ENCODE peak calls at places on chromosomes 12 and 14, in six cellular contexts. S is testis, L is ovary, M is tibial artery, B is mesenchymal stem cell, I is pancreas. T is an unnamed sample. For H3K27me3, the result is how much of the 10 kb centered on the place peaks cover.

GRCh38 chr14:101253948-101254347 is 307.3 kb upstream of the DIO3 start:
- DNase-seq in S (no peak), L (no peak), M (no peak), B (no peak), I (no peak), T (no peak)

GRCh38 chr12:48000878-48001321 is 3.4 kb downstream of the COL2A1 start:
- DNase-seq in S (no peak), L (no peak), M (no peak), B (peak), I (no peak), T (no peak)

GRCh38 chr14:36514278-36515104 is 5.5 kb downstream of the NKX2-1 start:
- DNase-seq in S (no peak), L (no peak), M (no peak), B (no peak), I (no peak), T (no peak)

GRCh38 chr12:132218915-132219314 is 74.7 kb downstream of the NOC4L start:
- DNase-seq in S (no peak), L (no peak), M (no peak), B (no peak), I (no peak), T (no peak)

GRCh38 chr14:69928111-69928523 is 48.9 kb downstream of the SMOC1 start:
- DNase-seq in S (peak), L (no peak), M (no peak), B (no peak), I (no peak), T (peak)

GRCh38 chr14:50055461-50056228 is 60.7 kb downstream of the VCPKMT start:
- DNase-seq in S (peak), L (no peak), M (peak), B (no peak), I (no peak), T (no peak)

GRCh38 chr12:80100566-80100965 is 1.2 kb downstream of the OTOGL start:
- DNase-seq in S (no peak), L (no peak), M (no peak), B (peak), I (no peak), T (peak)

GRCh38 chr12:77058740-77059139 is 6.6 kb downstream of the E2F7 start:
- DNase-seq in S (no peak), L (no peak), M (no peak), B (peak), I (no peak), T (no peak)

GRCh38 chr14:93055651-93056115 is 60.0 kb downstream of the ITPK1 start:
- DNase-seq in S (no peak), L (no peak), M (no peak), B (no peak), I (no peak), T (no peak)

GRCh38 chr14:68814376-68815287 is 21.8 kb upstream of the ZFP36L1 start:
- DNase-seq in S (peak), L (peak), M (peak), B (peak), I (no peak), T (no peak)

GRCh38 chr12:19915392-19916192 is 452.7 kb upstream of the PDE3A start:
- DNase-seq in S (no peak), L (no peak), M (no peak), B (peak), I (peak), T (no peak)

GRCh38 chr12:120955232-120955631 is 23.1 kb upstream of the HNF1A start:
- DNase-seq in S (no peak), L (no peak), M (no peak), B (no peak), I (no peak), T (no peak)

GRCh38 chr12:75661927-75662326 is 150.5 kb upstream of the KRR1 start:
- DNase-seq in S (no peak), L (no peak), M (no peak), B (peak), I (no peak), T (no peak)

GRCh38 chr14:30607156-30607780 is 14.9 kb upstream of the SCFD1 start:
- DNase-seq in S (no peak), L (no peak), M (no peak), B (peak), I (no peak), T (no peak)

GRCh38 chr12:81610955-81611889 is 147.9 kb downstream of the PPFIA2 start:
- DNase-seq in S (no peak), L (no peak), M (no peak), B (no peak), I (no peak), T (no peak)

GRCh38 chr12:7859552-7859951 is 13.2 kb downstream of the SLC2A14 start:
- DNase-seq in S (no peak), L (no peak), M (no peak), B (peak), I (no peak), T (peak)

GRCh38 chr14:69797573-69798338 is 715 bp upstream of the SLC10A1 start:
- DNase-seq in S (no peak), L (no peak), M (no peak), B (no peak), I (no peak), T (no peak)

GRCh38 chr12:69274861-69275260 is 35.5 kb downstream of the CPSF6 start:
- DNase-seq in S (no peak), L (no peak), M (no peak), B (peak), I (no peak), T (no peak)

GRCh38 chr12:3834774-3835173 is 38.4 kb downstream of the PARP11 start:
- DNase-seq in S (no peak), L (no peak), M (no peak), B (no peak), I (no peak), T (no peak)

GRCh38 chr12:75979181-75979580 is 52.4 kb downstream of the PHLDA1 start:
- DNase-seq in S (no peak), L (no peak), M (no peak), B (peak), I (no peak), T (no peak)

GRCh38 chr12:55829967-55830600 is 697 bp upstream of the DNAJC14 start:
- DNase-seq in S (peak), L (peak), M (peak), B (no peak), I (peak), T (no peak)

GRCh38 chr12:124527861-124528561 is 39.4 kb downstream of the NCOR2 start:
- DNase-seq in S (no peak), L (no peak), M (no peak), B (peak), I (no peak), T (no peak)

GRCh38 chr12:11795192-11795909 is 145.9 kb downstream of the ETV6 start:
- DNase-seq in S (no peak), L (no peak), M (no peak), B (no peak), I (no peak), T (no peak)

GRCh38 chr14:72516936-72517408 is 376.9 kb downstream of the DPF3 start:
- DNase-seq in S (peak), L (peak), M (peak), B (peak), I (peak), T (peak)

GRCh38 chr12:57898308-57898970 is 42.9 kb upstream of the ATP23 start:
- DNase-seq in S (no peak), L (no peak), M (no peak), B (no peak), I (no peak), T (no peak)

GRCh38 chr12:131116437-131117117 is 162.9 kb downstream of the ADGRD1 start:
- DNase-seq in S (peak), L (no peak), M (peak), B (no peak), I (no peak), T (no peak)

GRCh38 chr14:75647650-75648049 is 13.0 kb downstream of the ERG28 start:
- DNase-seq in S (no peak), L (no peak), M (peak), B (no peak), I (no peak), T (no peak)

GRCh38 chr12:643478-644292 is 19.6 kb downstream of the NINJ2 start:
- DNase-seq in S (peak), L (no peak), M (peak), B (no peak), I (no peak), T (no peak)

GRCh38 chr12:84638811-84639368 is 273.7 kb downstream of the SLC6A15 start:
- DNase-seq in S (no peak), L (no peak), M (no peak), B (peak), I (no peak), T (no peak)

GRCh38 chr14:76500011-76500410 is 124.1 kb downstream of the ESRRB start:
- DNase-seq in S (no peak), L (no peak), M (no peak), B (no peak), I (no peak), T (no peak)

GRCh38 chr14:55721353-55721752 is 141.3 kb downstream of the KTN1 start:
- DNase-seq in S (peak), L (no peak), M (no peak), B (peak), I (peak), T (no peak)

GRCh38 chr14:90661881-90662280 is 154.3 kb downstream of the TTC7B start:
- DNase-seq in S (no peak), L (no peak), M (no peak), B (no peak), I (no peak), T (no peak)

GRCh38 chr12:56671608-56672007 is 16.5 kb downstream of the PTGES3 start:
- DNase-seq in S (no peak), L (no peak), M (no peak), B (no peak), I (no peak), T (no peak)

GRCh38 chr12:122726056-122726558 is 4.5 kb downstream of the HCAR1 start:
- DNase-seq in S (no peak), L (no peak), M (no peak), B (no peak), I (no peak), T (no peak)

GRCh38 chr12:100453953-100454352 is 19.7 kb upstream of the NR1H4 start:
- DNase-seq in S (no peak), L (peak), M (no peak), B (no peak), I (no peak), T (no peak)

GRCh38 chr12:104686196-104686595 is 229.4 kb downstream of the CHST11 start:
- DNase-seq in S (no peak), L (no peak), M (no peak), B (peak), I (no peak), T (no peak)

GRCh38 chr12:51846209-51846779 is 2.2 kb downstream of the FIGNL2 start:
- DNase-seq in S (no peak), L (no peak), M (no peak), B (no peak), I (no peak), T (no peak)

GRCh38 chr12:51846911-51847829 is 1.3 kb downstream of the FIGNL2 start:
- DNase-seq in S (peak), L (no peak), M (no peak), B (peak), I (no peak), T (no peak)

GRCh38 chr12:51847830-51848727 is at the start of gene FIGNL2:
- DNase-seq in S (no peak), L (no peak), M (no peak), B (peak), I (no peak), T (no peak)

GRCh38 chr12:51848843-51849735 is 571 bp upstream of the FIGNL2 start:
- DNase-seq in S (no peak), L (no peak), M (no peak), B (peak), I (no peak), T (no peak)

DNA sequence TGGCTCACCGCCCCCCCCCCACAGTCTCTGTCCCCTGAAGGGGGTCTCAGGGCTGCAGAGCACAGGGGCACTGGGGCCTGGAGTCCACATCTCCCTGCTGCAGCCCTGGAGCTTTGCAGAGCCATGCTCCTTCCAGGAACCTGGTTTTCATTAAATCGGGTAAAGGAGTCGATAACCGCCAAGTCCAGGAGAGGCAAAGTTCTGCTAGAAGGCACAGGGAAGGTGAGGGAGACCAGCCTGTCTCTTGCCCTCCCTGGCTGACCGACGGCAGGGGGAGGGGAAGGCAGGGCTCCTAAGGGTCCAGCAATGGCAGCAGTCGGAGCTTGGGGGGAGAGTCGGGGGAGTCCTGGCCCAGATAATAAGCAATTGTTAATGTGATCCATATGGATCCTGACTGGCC is 3.1 kb downstream of the FIGNL2 start:
- DNase-seq in S (no peak), L (no peak), M (no peak), B (no peak), I (no peak), T (no peak)
- H3K27me3 ChIP-seq in S (under half), L (under half), M (half or more), B (half or more), I (under half), T (half or more)

GRCh38 chr14:61474021-61474420 is 152.6 kb downstream of the PRKCH start:
- DNase-seq in S (no peak), L (no peak), M (no peak), B (no peak), I (no peak), T (no peak)
- H3K27ac ChIP-seq in S (no peak), L (no peak), M (no peak), B (no peak), I (no peak), T (no peak)

GRCh38 chr12:49331360-49332222 is 5.4 kb downstream of the C1QL4 start:
- DNase-seq in S (peak), L (peak), M (peak), B (peak), I (peak), T (peak)

GRCh38 chr12:49332891-49333371 is 4.1 kb downstream of the C1QL4 start:
- DNase-seq in S (no peak), L (no peak), M (no peak), B (no peak), I (no peak), T (no peak)

GRCh38 chr12:49334226-49334625 is 2.8 kb downstream of the C1QL4 start:
- DNase-seq in S (no peak), L (no peak), M (no peak), B (no peak), I (no peak), T (no peak)

GRCh38 chr12:49330631-49331359 is 6.2 kb downstream of the C1QL4 start:
- DNase-seq in S (no peak), L (no peak), M (no peak), B (no peak), I (no peak), T (no peak)

DNA sequence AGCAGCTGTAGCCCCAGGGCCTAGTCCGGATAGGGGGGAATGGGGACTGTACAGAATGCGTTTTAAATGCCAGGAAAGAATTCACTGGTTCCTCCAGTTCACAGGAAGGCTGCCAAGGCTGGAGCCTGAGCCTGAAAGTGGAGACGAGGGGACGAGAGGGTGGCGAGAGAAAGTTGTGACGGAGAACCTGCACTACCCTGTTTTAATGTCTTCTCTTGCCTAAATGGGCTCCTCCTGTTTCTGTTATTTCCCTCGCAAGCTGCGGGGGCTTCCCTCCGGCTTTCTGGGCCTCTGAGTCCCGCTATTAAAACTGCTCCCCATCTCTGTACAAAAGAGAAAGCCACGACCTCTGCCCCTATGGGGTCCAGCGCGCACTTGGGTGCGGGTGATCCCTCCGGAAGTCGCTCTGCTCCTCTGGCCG is 4.5 kb downstream of the C1QL4 start:
- DNase-seq in S (peak), L (no peak), M (no peak), B (no peak), I (no peak), T (no peak)
- H3K27me3 ChIP-seq in S (under half), L (under half), M (half or more), B (under half), I (under half), T (under half)

GRCh38 chr12:49647827-49648721 is 24.7 kb downstream of the PRPF40B start:
- DNase-seq in S (no peak), L (no peak), M (no peak), B (no peak), I (no peak), T (no peak)
- H3K27ac ChIP-seq in S (peak), L (no peak), M (peak), B (no peak), I (no peak), T (no peak)

GRCh38 chr12:93592641-93593396 is 20.3 kb downstream of the SOCS2 start:
- DNase-seq in S (no peak), L (no peak), M (no peak), B (no peak), I (no peak), T (no peak)
- H3K27me3 ChIP-seq in S (under half), L (under half), M (under half), B (under half), I (under half), T (under half)